ENCODE peak calls at places on chromosomes 12 and 14, in eight cellular contexts. G, X, E, L, H, F, T and U are unnamed samples.

GRCh38 chr12:78880078-78880477 is 15.5 kb downstream of the SYT1 start:
- DNase-seq in G (no peak), X (no peak), E (no peak), L (no peak), H (no peak), F (no peak), T (no peak), U (no peak)

GRCh38 chr14:60035177-60035576 is 56.5 kb upstream of the PCNX4 start:
- DNase-seq in G (no peak), X (no peak), E (no peak), L (no peak), H (no peak), F (no peak), T (no peak), U (no peak)

GRCh38 chr12:29066061-29066588 is 83.0 kb upstream of the FAR2 start:
- DNase-seq in G (peak), X (no peak), E (no peak), L (no peak), H (no peak), F (no peak), T (no peak), U (no peak)

GRCh38 chr12:114932806-114933205 is 248.8 kb upstream of the TBX3 start:
- DNase-seq in G (no peak), X (no peak), E (no peak), L (no peak), H (no peak), F (no peak), T (no peak), U (no peak)

GRCh38 chr14:106507354-106507753 is 981.0 kb downstream of the TMEM121 start:
- DNase-seq in G (no peak), X (no peak), E (no peak), L (no peak), H (no peak), F (no peak), T (no peak), U (no peak)

GRCh38 chr14:100065161-100065871 is at the start of gene EVL:
- DNase-seq in G (no peak), X (peak), E (no peak), L (peak), H (no peak), F (no peak), T (no peak), U (no peak)

GRCh38 chr12:91127751-91128150 is 16.5 kb upstream of the LUM start:
- DNase-seq in G (no peak), X (no peak), E (no peak), L (no peak), H (no peak), F (no peak), T (no peak), U (no peak)

GRCh38 chr12:95796982-95797289 is 6.4 kb upstream of the NTN4 start:
- DNase-seq in G (no peak), X (no peak), E (no peak), L (no peak), H (no peak), F (no peak), T (peak), U (no peak)

GRCh38 chr12:15796493-15797141 is 7.4 kb upstream of the EPS8 start:
- DNase-seq in G (no peak), X (no peak), E (no peak), L (no peak), H (no peak), F (no peak), T (no peak), U (no peak)

GRCh38 chr12:65306603-65307501 is 28.4 kb downstream of the MSRB3 start:
- DNase-seq in G (peak), X (no peak), E (no peak), L (peak), H (no peak), F (peak), T (peak), U (no peak)

GRCh38 chr14:102424520-102424919 is 61.8 kb downstream of the TECPR2 start:
- DNase-seq in G (no peak), X (no peak), E (no peak), L (no peak), H (no peak), F (no peak), T (no peak), U (no peak)

GRCh38 chr12:27851311-27851710 is 71.3 kb upstream of the MANSC4 start:
- DNase-seq in G (no peak), X (no peak), E (no peak), L (no peak), H (no peak), F (no peak), T (no peak), U (no peak)

GRCh38 chr12:47888127-47888819 is 16.5 kb downstream of the VDR start:
- DNase-seq in G (no peak), X (no peak), E (no peak), L (peak), H (no peak), F (no peak), T (no peak), U (no peak)
- H3K27ac ChIP-seq in G (no peak), X (no peak), E (no peak), L (no peak), H (no peak), F (no peak), T (no peak), U (no peak)

DNA sequence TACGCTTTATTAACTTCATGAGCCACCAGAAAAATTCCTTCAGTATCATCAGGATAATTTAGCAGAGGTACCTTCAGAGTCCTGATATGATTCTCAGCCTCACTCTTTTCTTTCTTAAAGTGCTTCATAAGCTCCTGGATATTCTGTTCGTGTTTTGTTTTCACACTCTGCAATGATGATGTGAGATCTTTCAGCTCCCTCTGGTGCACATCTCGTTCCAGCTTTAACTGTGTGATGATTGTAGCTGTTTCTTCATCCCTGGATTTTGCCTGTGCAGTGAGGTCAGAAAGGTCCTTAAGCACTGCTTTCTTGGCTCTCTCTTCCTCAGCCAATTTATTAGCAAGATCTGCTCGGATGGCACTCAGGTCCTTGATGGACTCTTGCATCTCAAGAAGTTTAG is 156.7 kb downstream of the CEP128 start:
- DNase-seq in G (peak), X (no peak), E (no peak), L (no peak), H (no peak), F (no peak), T (no peak), U (no peak)
- TF ChIP-seq CTCF in G (peak), X (no peak), E (no peak), L (peak), H (no peak), F (no peak), T (no peak), U (no peak)

GRCh38 chr12:101697197-101697929 is at the start of gene CHPT1:
- DNase-seq in G (peak), X (peak), E (no peak), L (peak), H (peak), F (peak), T (peak), U (peak)

GRCh38 chr12:101697930-101698781 is 716 bp downstream of the CHPT1 start:
- DNase-seq in G (peak), X (peak), E (no peak), L (peak), H (peak), F (peak), T (peak), U (no peak)

GRCh38 chr12:101695698-101696097 is 1.7 kb upstream of the CHPT1 start:
- DNase-seq in G (no peak), X (no peak), E (no peak), L (no peak), H (no peak), F (no peak), T (no peak), U (no peak)

GRCh38 chr12:101698782-101699347 is 1.4 kb downstream of the CHPT1 start:
- DNase-seq in G (peak), X (no peak), E (no peak), L (no peak), H (no peak), F (no peak), T (peak), U (no peak)

DNA sequence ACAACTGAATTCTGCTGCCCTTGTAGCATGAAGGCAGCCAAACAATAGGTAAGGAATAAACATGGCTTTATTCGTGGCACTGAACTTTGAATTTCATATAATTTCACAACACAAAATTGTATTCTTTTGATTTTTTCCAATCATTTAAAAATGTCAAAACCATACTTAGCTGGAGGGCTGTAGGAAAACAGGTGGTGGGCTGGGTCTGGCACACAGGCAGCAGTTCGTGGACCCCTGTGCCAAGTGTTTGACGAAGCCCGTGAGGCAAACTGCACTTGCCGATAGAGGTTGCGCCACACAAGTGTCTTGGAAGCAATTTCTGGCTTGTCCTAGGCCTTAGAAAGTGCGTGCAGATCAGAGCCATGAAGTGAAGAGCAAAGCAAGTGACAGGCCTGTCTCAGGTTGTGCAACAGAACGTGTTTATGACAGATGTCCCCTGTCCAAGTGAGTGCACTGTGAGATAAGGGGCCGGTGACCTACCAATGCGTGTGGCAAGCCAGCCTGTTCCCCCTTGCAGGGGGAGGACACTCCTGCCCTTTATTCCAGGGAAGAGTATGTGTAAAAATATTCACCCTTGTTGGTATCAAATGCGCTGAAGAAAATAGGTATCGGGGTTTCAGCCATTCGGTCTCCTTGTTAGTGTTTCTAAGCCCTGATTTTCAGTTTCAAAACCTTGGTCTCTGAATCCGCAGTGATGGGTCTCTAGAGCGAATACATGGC is 803 bp upstream of the CHPT1 start:
- DNase-seq in G (peak), X (peak), E (no peak), L (peak), H (peak), F (peak), T (peak), U (no peak)
- H3K27ac ChIP-seq in G (peak), X (peak), E (peak), L (peak), H (peak), F (peak), T (peak), U (no peak)

GRCh38 chr14:75277000-75277795 is 1.4 kb upstream of the FOS start:
- DNase-seq in G (peak), X (peak), E (no peak), L (peak), H (peak), F (peak), T (peak), U (peak)
- TF ChIP-seq CTCF in G (no peak), X (no peak), E (no peak), L (no peak), H (no peak), F (no peak), T (no peak), U (peak)

GRCh38 chr14:77302926-77303325 is 17.8 kb downstream of the POMT2 start:
- DNase-seq in G (peak), X (no peak), E (no peak), L (no peak), H (no peak), F (no peak), T (peak), U (no peak)
- H3K27ac ChIP-seq in G (no peak), X (no peak), E (no peak), L (no peak), H (peak), F (peak), T (peak), U (peak)

GRCh38 chr12:11731042-11731357 is 81.5 kb downstream of the ETV6 start:
- DNase-seq in G (no peak), X (no peak), E (no peak), L (no peak), H (no peak), F (no peak), T (no peak), U (no peak)

GRCh38 chr12:11734781-11735180 is 85.3 kb downstream of the ETV6 start:
- DNase-seq in G (no peak), X (no peak), E (no peak), L (no peak), H (no peak), F (no peak), T (no peak), U (no peak)

GRCh38 chr12:11732023-11732422 is 82.5 kb downstream of the ETV6 start:
- DNase-seq in G (no peak), X (no peak), E (no peak), L (no peak), H (no peak), F (no peak), T (no peak), U (no peak)

GRCh38 chr12:11731455-11731854 is 82.0 kb downstream of the ETV6 start:
- DNase-seq in G (no peak), X (no peak), E (no peak), L (no peak), H (no peak), F (no peak), T (no peak), U (no peak)

DNA sequence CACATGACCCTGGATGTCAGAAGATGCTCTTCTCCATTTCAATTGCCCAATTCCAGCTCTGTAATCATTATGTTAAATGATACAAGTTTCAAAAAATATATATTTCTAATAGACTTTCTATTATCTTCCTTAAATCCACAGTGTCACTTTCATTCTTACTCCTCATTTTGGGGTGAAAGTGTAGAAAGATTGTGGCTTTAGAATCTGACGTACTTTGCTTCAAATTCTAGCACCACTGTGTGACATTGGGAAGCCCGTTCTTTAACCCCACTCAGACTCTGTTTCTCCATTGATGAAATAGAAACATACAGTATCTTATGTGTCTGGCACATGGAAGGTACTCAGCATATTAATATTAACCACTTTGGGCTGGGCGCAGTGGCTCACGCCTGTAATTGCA is 83.3 kb downstream of the ETV6 start:
- DNase-seq in G (no peak), X (no peak), E (no peak), L (no peak), H (no peak), F (no peak), T (no peak), U (no peak)
- TF ChIP-seq CTCF in G (no peak), X (no peak), E (no peak), L (no peak), H (no peak), F (no peak), T (no peak), U (no peak)

GRCh38 chr12:109720152-109720855 is 6.7 kb downstream of the FAM222A start:
- DNase-seq in G (no peak), X (no peak), E (no peak), L (no peak), H (no peak), F (no peak), T (no peak), U (no peak)
- H3K27ac ChIP-seq in G (no peak), X (no peak), E (no peak), L (no peak), H (no peak), F (no peak), T (no peak), U (no peak)

GRCh38 chr12:117067016-117067415 is 32.2 kb downstream of the TESC start:
- DNase-seq in G (no peak), X (no peak), E (no peak), L (no peak), H (no peak), F (no peak), T (no peak), U (no peak)

GRCh38 chr12:117069926-117070900 is 29.0 kb downstream of the TESC start:
- DNase-seq in G (no peak), X (no peak), E (peak), L (no peak), H (no peak), F (no peak), T (no peak), U (no peak)

GRCh38 chr12:117068492-117068891 is 30.7 kb downstream of the TESC start:
- DNase-seq in G (no peak), X (no peak), E (no peak), L (no peak), H (no peak), F (no peak), T (no peak), U (no peak)

GRCh38 chr12:117069126-117069788 is 30.0 kb downstream of the TESC start:
- DNase-seq in G (no peak), X (no peak), E (no peak), L (no peak), H (no peak), F (no peak), T (no peak), U (no peak)

DNA sequence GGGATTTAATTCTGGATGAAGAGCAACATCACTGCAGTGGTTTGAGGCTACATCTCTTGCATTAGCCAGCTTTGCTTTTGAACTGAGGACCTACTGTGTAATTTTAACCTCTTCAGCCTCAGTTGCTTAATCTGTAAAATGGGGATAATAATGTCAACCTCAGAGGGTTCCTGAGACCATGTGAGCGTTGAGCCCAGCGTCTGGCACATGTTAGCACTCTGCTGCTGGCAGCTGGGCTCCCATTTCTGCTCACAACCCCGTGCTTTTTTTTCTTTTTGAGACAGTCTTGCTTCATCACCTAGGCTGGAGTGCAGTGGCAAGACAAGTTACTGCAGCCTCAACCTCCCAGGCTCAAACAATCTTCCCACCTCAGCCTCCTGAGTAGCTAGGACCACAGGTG is 31.6 kb downstream of the TESC start:
- DNase-seq in G (no peak), X (no peak), E (no peak), L (no peak), H (no peak), F (no peak), T (no peak), U (no peak)
- TF ChIP-seq CTCF in G (no peak), X (no peak), E (no peak), L (no peak), H (no peak), F (no peak), T (no peak), U (no peak)

GRCh38 chr14:22509036-22509709 is 79.9 kb downstream of the DAD1 start:
- DNase-seq in G (no peak), X (no peak), E (no peak), L (no peak), H (no peak), F (no peak), T (no peak), U (no peak)

GRCh38 chr14:22513066-22513812 is 75.8 kb downstream of the DAD1 start:
- DNase-seq in G (no peak), X (no peak), E (no peak), L (no peak), H (no peak), F (no peak), T (no peak), U (no peak)

GRCh38 chr14:22509751-22510300 is 79.2 kb downstream of the DAD1 start:
- DNase-seq in G (no peak), X (no peak), E (no peak), L (no peak), H (no peak), F (no peak), T (no peak), U (no peak)

GRCh38 chr14:22510527-22511110 is 78.4 kb downstream of the DAD1 start:
- DNase-seq in G (peak), X (no peak), E (no peak), L (no peak), H (no peak), F (no peak), T (no peak), U (no peak)

GRCh38 chr14:22512106-22512814 is 76.8 kb downstream of the DAD1 start:
- DNase-seq in G (no peak), X (no peak), E (no peak), L (no peak), H (no peak), F (no peak), T (no peak), U (no peak)
- H3K27ac ChIP-seq in G (no peak), X (no peak), E (peak), L (no peak), H (peak), F (peak), T (no peak), U (no peak)